ENCODE peak calls at places on chromosome 7, in eight cellular contexts. Z, F, L, P, Q, O, D and E are unnamed samples.

GRCh38 chr7:90709501-90710465 is 113.7 kb downstream of the CDK14 start:
- DNase-seq in Z (peak; percentile 36), F (no peak), L (no peak), P (peak; percentile 32), Q (peak; percentile 33), O (no peak), D (no peak), E (no peak)

GRCh38 chr7:156177396-156178055 is 365.3 kb upstream of the SHH start:
- DNase-seq in Z (no peak), F (peak; percentile 52), L (no peak), P (no peak), Q (no peak), O (no peak), D (no peak), E (peak; percentile 78)

GRCh38 chr7:79934727-79935126 is 199.9 kb upstream of the GNAI1 start:
- DNase-seq in Z (no peak), F (no peak), L (no peak), P (no peak), Q (no peak), O (no peak), D (no peak), E (no peak)

GRCh38 chr7:81846398-81846797 is 76.6 kb upstream of the HGF start:
- DNase-seq in Z (no peak), F (no peak), L (no peak), P (peak; percentile 13), Q (no peak), O (no peak), D (no peak), E (peak; percentile 52)

GRCh38 chr7:98802088-98802780 is 67.6 kb downstream of the TMEM130 start:
- DNase-seq in Z (no peak), F (no peak), L (peak; percentile 10), P (peak; percentile 8), Q (no peak), O (peak; percentile 91), D (no peak), E (peak; percentile 28)

GRCh38 chr7:150745086-150745485 is 7.9 kb downstream of the GIMAP5 start:
- DNase-seq in Z (no peak), F (no peak), L (no peak), P (no peak), Q (no peak), O (no peak), D (no peak), E (no peak)

GRCh38 chr7:133698127-133698526 is 429.0 kb upstream of the LRGUK start:
- DNase-seq in Z (no peak), F (no peak), L (no peak), P (no peak), Q (no peak), O (no peak), D (no peak), E (no peak)

GRCh38 chr7:129513546-129513945 is 11.2 kb downstream of the SMKR1 start:
- DNase-seq in Z (no peak), F (no peak), L (no peak), P (no peak), Q (no peak), O (no peak), D (no peak), E (no peak)

GRCh38 chr7:50544992-50545391 is 20.2 kb downstream of the DDC start:
- DNase-seq in Z (no peak), F (no peak), L (no peak), P (no peak), Q (no peak), O (no peak), D (no peak), E (no peak)

GRCh38 chr7:143458263-143458662 is 15.0 kb downstream of the TAS2R60 start:
- DNase-seq in Z (no peak), F (no peak), L (no peak), P (peak; percentile 31), Q (no peak), O (no peak), D (no peak), E (no peak)

GRCh38 chr7:105336009-105336408 is 52.7 kb downstream of the SRPK2 start:
- DNase-seq in Z (no peak), F (no peak), L (no peak), P (no peak), Q (no peak), O (peak; percentile 34), D (no peak), E (no peak)

GRCh38 chr7:93921607-93922446 is at the start of gene GNG11:
- DNase-seq in Z (peak; percentile 53), F (peak; percentile 90), L (peak; percentile 46), P (peak; percentile 61), Q (peak; percentile 84), O (peak; percentile 86), D (peak; percentile 10), E (peak; percentile 46)

GRCh38 chr7:135707570-135707966 is 20.4 kb downstream of the SLC13A4 start:
- DNase-seq in Z (no peak), F (no peak), L (no peak), P (no peak), Q (no peak), O (no peak), D (no peak), E (no peak)

DNA sequence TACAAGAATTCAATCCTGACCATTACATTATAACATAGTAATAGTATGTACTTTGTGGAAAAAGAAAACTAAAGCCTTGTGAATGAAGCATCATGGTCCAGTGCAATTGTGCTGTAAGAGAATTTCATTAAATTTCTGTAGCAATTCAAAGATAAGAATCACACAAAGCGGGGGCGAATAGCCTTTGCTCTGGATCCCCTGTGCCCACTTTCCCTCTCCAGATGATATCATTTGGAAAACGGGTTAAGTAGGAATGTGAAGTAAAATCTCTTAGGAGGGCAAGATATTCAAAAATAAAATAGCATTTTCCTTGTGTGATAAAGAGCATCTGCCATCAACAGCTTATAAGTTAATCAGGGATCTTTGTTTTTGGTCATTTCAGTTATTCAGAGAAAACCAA is 177.1 kb downstream of the CHRM2 start:
- DNase-seq in Z (no peak), F (no peak), L (no peak), P (no peak), Q (no peak), O (peak; percentile 1), D (no peak), E (no peak)
- H3K4me1 ChIP-seq in Z (peaks cover 3% of the 10 kb centered on the region), F (no peaks in the 10 kb centered on the region), L (no peaks in the 10 kb centered on the region), P (no peaks in the 10 kb centered on the region), Q (peaks cover 3% of the 10 kb centered on the region), O (peaks cover 2% of the 10 kb centered on the region), D (no peaks in the 10 kb centered on the region), E (no peaks in the 10 kb centered on the region)

GRCh38 chr7:46191296-46191695 is 270.2 kb upstream of the IGFBP3 start:
- DNase-seq in Z (no peak), F (no peak), L (no peak), P (no peak), Q (no peak), O (no peak), D (no peak), E (no peak)
- TF ChIP-seq EP300 in Z (no peak), F (no peak), L (no peak), P (no peak), Q (no peak), O (no peak), D (no peak), E (no peak)

GRCh38 chr7:55552320-55553086 is 19.8 kb downstream of the VOPP1 start:
- DNase-seq in Z (peak; percentile 62), F (no peak), L (peak; percentile 70), P (no peak), Q (no peak), O (no peak), D (no peak), E (no peak)

GRCh38 chr7:55550838-55551537 is 21.3 kb downstream of the VOPP1 start:
- DNase-seq in Z (no peak), F (no peak), L (no peak), P (no peak), Q (no peak), O (no peak), D (no peak), E (no peak)

GRCh38 chr7:55549457-55549856 is 22.8 kb downstream of the VOPP1 start:
- DNase-seq in Z (no peak), F (no peak), L (peak; percentile 69), P (no peak), Q (no peak), O (no peak), D (no peak), E (no peak)

GRCh38 chr7:55548295-55548731 is 24.0 kb downstream of the VOPP1 start:
- DNase-seq in Z (no peak), F (no peak), L (no peak), P (no peak), Q (no peak), O (no peak), D (no peak), E (no peak)

DNA sequence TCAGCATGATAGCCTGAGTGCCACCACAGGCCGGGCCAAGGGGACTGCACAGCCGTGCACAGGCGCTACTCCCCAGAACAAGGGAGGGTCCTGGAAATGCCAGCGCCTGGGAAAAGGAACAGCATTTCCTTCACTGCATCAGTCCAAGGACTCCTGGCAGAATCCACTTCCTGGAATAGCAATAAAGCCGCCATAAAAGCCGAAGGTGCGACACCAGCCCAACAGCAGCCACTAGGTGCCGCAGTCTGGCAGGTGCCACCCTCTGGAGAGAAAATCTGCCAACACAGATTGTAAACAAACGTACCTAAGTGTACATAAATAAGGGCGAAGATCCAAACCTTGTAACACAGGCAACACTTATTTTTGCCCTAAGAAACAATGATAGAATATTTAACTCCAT is 22.3 kb downstream of the VOPP1 start:
- DNase-seq in Z (peak; percentile 83), F (no peak), L (peak; percentile 90), P (no peak), Q (no peak), O (no peak), D (no peak), E (no peak)
- H3K4me1 ChIP-seq in Z (peaks cover 97% of the 10 kb centered on the region), F (peaks cover 73% of the 10 kb centered on the region), L (peaks cover 94% of the 10 kb centered on the region), P (peaks cover 52% of the 10 kb centered on the region), Q (peaks cover 5% of the 10 kb centered on the region), O (peaks cover 46% of the 10 kb centered on the region), D (peaks cover 32% of the 10 kb centered on the region), E (peaks cover 41% of the 10 kb centered on the region)

GRCh38 chr7:128404143-128404681 is 5.6 kb downstream of the IMPDH1 start:
- DNase-seq in Z (peak; percentile 46), F (no peak), L (peak; percentile 31), P (no peak), Q (no peak), O (no peak), D (no peak), E (peak; percentile 25)

GRCh38 chr7:128403676-128404075 is 6.1 kb downstream of the IMPDH1 start:
- DNase-seq in Z (no peak), F (no peak), L (no peak), P (no peak), Q (no peak), O (no peak), D (no peak), E (no peak)

GRCh38 chr7:128399991-128400390 is 9.8 kb downstream of the IMPDH1 start:
- DNase-seq in Z (no peak), F (no peak), L (no peak), P (no peak), Q (no peak), O (no peak), D (no peak), E (no peak)

GRCh38 chr7:128400566-128400965 is 9.2 kb downstream of the IMPDH1 start:
- DNase-seq in Z (no peak), F (no peak), L (no peak), P (no peak), Q (no peak), O (no peak), D (no peak), E (no peak)

DNA sequence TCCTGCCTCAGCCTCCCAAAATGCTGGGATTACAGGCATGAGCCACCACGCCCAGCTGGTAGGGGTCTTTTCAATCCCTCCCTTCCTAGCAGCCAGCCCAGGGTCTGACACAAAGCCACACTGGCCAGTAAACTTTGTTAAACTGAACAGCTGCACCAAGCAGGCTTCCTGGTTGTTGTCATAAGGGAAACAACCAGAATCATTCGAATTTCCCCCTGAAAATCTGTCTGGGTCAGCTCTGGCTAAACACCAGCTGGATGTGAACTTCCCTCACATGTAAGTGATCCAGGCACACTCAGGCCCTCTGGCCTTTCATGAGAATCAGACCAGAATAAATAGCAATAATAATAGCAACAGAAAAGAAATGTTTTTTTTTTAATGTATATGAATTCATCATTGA is 7.4 kb downstream of the IMPDH1 start:
- DNase-seq in Z (no peak), F (no peak), L (no peak), P (no peak), Q (no peak), O (no peak), D (no peak), E (no peak)
- TF ChIP-seq EP300 in Z (no peak), F (no peak), L (no peak), P (no peak), Q (no peak), O (no peak), D (no peak), E (no peak)